ENCODE peak calls at places on chromosome X, in five cellular contexts. One of them, this sample, is unnamed.

GRCh38 chrX:64186974-64187761 is 18.3 kb downstream of the AMER1 start:
- DNase-seq in foreskin keratinocyte: no peak
- DNase-seq in cardiac muscle cell: no peak
- DNase-seq in substantia nigra: no peak
- DNase-seq in mesendoderm: no peak
- DNase-seq in this sample: no peak

GRCh38 chrX:153944140-153944799 is at the start of gene RENBP:
- DNase-seq in foreskin keratinocyte: no peak
- DNase-seq in cardiac muscle cell: no peak
- DNase-seq in substantia nigra: peak
- DNase-seq in mesendoderm: peak
- DNase-seq in this sample: peak

GRCh38 chrX:16640823-16641222 is 9.1 kb upstream of the S100G start:
- DNase-seq in foreskin keratinocyte: no peak
- DNase-seq in cardiac muscle cell: no peak
- DNase-seq in substantia nigra: no peak
- DNase-seq in mesendoderm: no peak
- DNase-seq in this sample: no peak

GRCh38 chrX:12360991-12361598 is 222.8 kb downstream of the FRMPD4 start:
- DNase-seq in foreskin keratinocyte: peak
- DNase-seq in cardiac muscle cell: peak
- DNase-seq in substantia nigra: no peak
- DNase-seq in mesendoderm: no peak
- DNase-seq in this sample: no peak

GRCh38 chrX:102155806-102156179 is at the start of gene BEX5:
- DNase-seq in foreskin keratinocyte: no peak
- DNase-seq in cardiac muscle cell: no peak
- DNase-seq in substantia nigra: peak
- DNase-seq in mesendoderm: peak
- DNase-seq in this sample: no peak

GRCh38 chrX:129690435-129690834 is 35.7 kb upstream of the APLN start:
- DNase-seq in foreskin keratinocyte: no peak
- DNase-seq in cardiac muscle cell: peak
- DNase-seq in substantia nigra: no peak
- DNase-seq in mesendoderm: no peak
- DNase-seq in this sample: no peak

GRCh38 chrX:1591863-1592127 is 391 bp downstream of the AKAP17A start:
- DNase-seq in foreskin keratinocyte: no peak
- DNase-seq in cardiac muscle cell: no peak
- DNase-seq in substantia nigra: no peak
- DNase-seq in mesendoderm: no peak
- DNase-seq in this sample: no peak

GRCh38 chrX:51395807-51396728 is 63.4 kb downstream of the NUDT10 start:
- DNase-seq in foreskin keratinocyte: no peak
- DNase-seq in cardiac muscle cell: peak
- DNase-seq in substantia nigra: no peak
- DNase-seq in mesendoderm: peak
- DNase-seq in this sample: no peak

GRCh38 chrX:132488819-132489255 is at the start of gene MBNL3:
- DNase-seq in foreskin keratinocyte: peak
- DNase-seq in cardiac muscle cell: peak
- DNase-seq in substantia nigra: peak
- DNase-seq in mesendoderm: peak
- DNase-seq in this sample: no peak

GRCh38 chrX:123884809-123885408 is 25.1 kb downstream of the XIAP start:
- DNase-seq in foreskin keratinocyte: no peak
- DNase-seq in cardiac muscle cell: peak
- DNase-seq in substantia nigra: no peak
- DNase-seq in mesendoderm: peak
- DNase-seq in this sample: peak

GRCh38 chrX:21745756-21746155 is 12.2 kb downstream of the SMPX start:
- DNase-seq in foreskin keratinocyte: no peak
- DNase-seq in cardiac muscle cell: peak
- DNase-seq in substantia nigra: no peak
- DNase-seq in mesendoderm: peak
- DNase-seq in this sample: peak

GRCh38 chrX:40174594-40175415 is 77.0 kb upstream of the BCOR start:
- DNase-seq in foreskin keratinocyte: no peak
- DNase-seq in cardiac muscle cell: peak
- DNase-seq in substantia nigra: no peak
- DNase-seq in mesendoderm: peak
- DNase-seq in this sample: no peak

GRCh38 chrX:102840871-102841705 is 96.0 kb upstream of the RAB40AL start:
- DNase-seq in foreskin keratinocyte: peak
- DNase-seq in cardiac muscle cell: peak
- DNase-seq in substantia nigra: no peak
- DNase-seq in mesendoderm: peak
- DNase-seq in this sample: no peak

GRCh38 chrX:118218940-118219339 is 102.3 kb upstream of the KLHL13 start:
- DNase-seq in foreskin keratinocyte: no peak
- DNase-seq in cardiac muscle cell: no peak
- DNase-seq in substantia nigra: no peak
- DNase-seq in mesendoderm: no peak
- DNase-seq in this sample: no peak

GRCh38 chrX:11724122-11725017 is 33.7 kb upstream of the MSL3 start:
- DNase-seq in foreskin keratinocyte: peak
- DNase-seq in cardiac muscle cell: peak
- DNase-seq in substantia nigra: no peak
- DNase-seq in mesendoderm: peak
- DNase-seq in this sample: peak

GRCh38 chrX:9342581-9343051 is 122.2 kb upstream of the TBL1X start:
- DNase-seq in foreskin keratinocyte: peak
- DNase-seq in cardiac muscle cell: peak
- DNase-seq in substantia nigra: peak
- DNase-seq in mesendoderm: peak
- DNase-seq in this sample: peak
- H3K27ac ChIP-seq in foreskin keratinocyte: no peak
- H3K27ac ChIP-seq in cardiac muscle cell: peak
- H3K27ac ChIP-seq in substantia nigra: no peak
- H3K27ac ChIP-seq in mesendoderm: no peak
- H3K27ac ChIP-seq in this sample: peak

GRCh38 chrX:67779099-67779498 is 235.3 kb downstream of the AR start:
- DNase-seq in foreskin keratinocyte: no peak
- DNase-seq in cardiac muscle cell: no peak
- DNase-seq in substantia nigra: no peak
- DNase-seq in mesendoderm: peak
- DNase-seq in this sample: no peak
- H3K27ac ChIP-seq in foreskin keratinocyte: no peak
- H3K27ac ChIP-seq in cardiac muscle cell: no peak
- H3K27ac ChIP-seq in substantia nigra: no peak
- H3K27ac ChIP-seq in mesendoderm: no peak
- H3K27ac ChIP-seq in this sample: no peak

DNA sequence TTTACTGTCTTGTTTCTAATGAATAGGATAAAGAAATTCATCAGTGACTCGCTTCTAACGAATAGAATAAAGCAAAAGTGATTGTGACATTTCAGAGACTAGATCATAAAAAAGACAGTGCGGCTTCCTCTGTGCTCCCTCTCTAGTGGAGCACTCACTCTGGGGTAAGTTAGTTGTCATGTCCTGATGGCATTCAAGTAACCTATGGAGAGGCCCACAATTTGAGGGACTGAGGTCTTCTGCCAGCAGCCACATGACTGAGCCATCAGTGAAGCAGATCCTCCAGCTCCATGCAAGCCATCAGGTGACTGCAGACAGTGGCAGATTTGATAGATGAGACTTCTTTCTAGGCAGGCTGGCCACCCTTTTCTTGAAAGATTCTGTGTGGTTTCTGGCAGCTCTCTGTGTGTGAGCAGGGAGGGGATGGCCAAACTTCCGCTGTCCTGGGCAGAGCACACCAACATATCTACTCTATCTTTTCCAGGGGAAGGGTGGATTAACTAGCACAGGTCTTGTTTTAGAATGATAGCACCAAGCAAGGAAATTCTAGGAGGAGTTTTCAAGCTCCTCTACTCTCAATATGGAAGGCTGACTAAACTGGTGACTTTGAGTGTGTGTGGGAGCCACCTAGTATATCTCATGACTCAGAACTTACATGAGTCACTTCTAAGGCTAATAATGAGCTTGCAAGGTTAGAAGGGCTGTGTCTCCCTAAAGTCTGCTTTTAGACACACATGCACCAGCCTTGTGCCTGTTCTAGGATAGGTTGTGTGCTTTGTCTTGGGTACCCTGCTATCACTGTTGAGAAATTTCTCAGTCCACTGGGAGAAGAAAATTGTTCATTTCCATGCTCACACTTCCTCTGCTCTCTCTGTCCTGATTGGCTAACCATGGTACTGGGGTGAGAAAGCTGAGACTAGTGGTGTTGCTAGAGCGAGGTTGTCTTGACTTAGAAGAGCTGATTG is 72.7 kb downstream of the YIPF6 start:
- DNase-seq in foreskin keratinocyte: peak
- DNase-seq in cardiac muscle cell: peak
- DNase-seq in substantia nigra: no peak
- DNase-seq in mesendoderm: peak
- DNase-seq in this sample: no peak
- H3K27ac ChIP-seq in foreskin keratinocyte: peak
- H3K27ac ChIP-seq in cardiac muscle cell: no peak
- H3K27ac ChIP-seq in substantia nigra: no peak
- H3K27ac ChIP-seq in mesendoderm: no peak
- H3K27ac ChIP-seq in this sample: no peak

DNA sequence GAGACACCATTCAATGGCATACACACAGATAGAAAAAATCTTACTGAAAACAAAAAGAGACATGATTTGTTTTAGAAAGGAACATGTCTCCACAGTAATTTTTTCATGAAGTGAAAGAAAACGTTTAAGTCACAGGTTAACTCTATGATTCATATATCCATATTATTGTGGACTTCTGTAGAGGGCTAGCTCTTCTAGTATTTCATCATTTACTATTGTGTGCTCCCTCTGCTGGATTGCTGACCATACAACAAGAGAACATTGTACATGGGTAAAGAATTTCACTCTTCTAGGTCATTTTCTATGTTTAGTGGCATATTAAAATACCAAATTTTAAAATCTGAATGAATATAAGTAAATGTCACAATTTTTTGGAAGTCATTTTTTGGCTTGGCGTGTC is 91.8 kb upstream of the POU3F4 start:
- DNase-seq in foreskin keratinocyte: peak
- DNase-seq in cardiac muscle cell: no peak
- DNase-seq in substantia nigra: no peak
- DNase-seq in mesendoderm: peak
- DNase-seq in this sample: no peak
- H3K27ac ChIP-seq in foreskin keratinocyte: no peak
- H3K27ac ChIP-seq in cardiac muscle cell: no peak
- H3K27ac ChIP-seq in substantia nigra: no peak
- H3K27ac ChIP-seq in mesendoderm: no peak
- H3K27ac ChIP-seq in this sample: no peak